ENCODE peak calls at places on chromosomes 6 and 20, in six cellular contexts. Y, E, Z, P, W and M are unnamed samples. For H3K4me1, the result is how much of the 10 kb centered on the place peaks cover.

GRCh38 chr20:39004508-39004907 is 42.4 kb downstream of the DHX35 start:
- DNase-seq in Y (peak), E (no peak), Z (peak), P (peak), W (no peak), M (no peak)

GRCh38 chr6:1604347-1604990 is 5.2 kb upstream of the FOXC1 start:
- DNase-seq in Y (peak), E (no peak), Z (peak), P (peak), W (no peak), M (peak)

GRCh38 chr6:168162366-168162765 is 83.4 kb upstream of the FRMD1 start:
- DNase-seq in Y (no peak), E (no peak), Z (no peak), P (peak), W (no peak), M (no peak)

GRCh38 chr6:3768502-3768901 is 17.0 kb upstream of the PXDC1 start:
- DNase-seq in Y (no peak), E (no peak), Z (no peak), P (no peak), W (no peak), M (no peak)

GRCh38 chr6:79057746-79058145 is 20.3 kb downstream of the PHIP start:
- DNase-seq in Y (no peak), E (no peak), Z (no peak), P (no peak), W (no peak), M (no peak)

GRCh38 chr6:6470112-6470511 is 118.4 kb upstream of the LY86 start:
- DNase-seq in Y (no peak), E (no peak), Z (no peak), P (no peak), W (no peak), M (no peak)

GRCh38 chr6:10585232-10585887 is 64.2 kb downstream of the GCNT2 start:
- DNase-seq in Y (no peak), E (no peak), Z (no peak), P (no peak), W (peak), M (peak)

GRCh38 chr6:27795697-27796494 is 116.3 kb downstream of the OR2B2 start:
- DNase-seq in Y (no peak), E (peak), Z (no peak), P (no peak), W (peak), M (peak)

GRCh38 chr20:1629321-1629720 is 9.5 kb upstream of the SIRPB1 start:
- DNase-seq in Y (no peak), E (no peak), Z (no peak), P (no peak), W (no peak), M (no peak)

GRCh38 chr6:83707829-83708545 is 914 bp downstream of the SNAP91 start:
- DNase-seq in Y (peak), E (no peak), Z (peak), P (no peak), W (peak), M (peak)

GRCh38 chr6:166736606-166737005 is 109.6 kb upstream of the RPS6KA2 start:
- DNase-seq in Y (no peak), E (peak), Z (no peak), P (no peak), W (peak), M (no peak)

GRCh38 chr6:36526066-36526465 is 21.2 kb downstream of the STK38 start:
- DNase-seq in Y (no peak), E (no peak), Z (no peak), P (no peak), W (no peak), M (peak)

GRCh38 chr6:147559016-147559415 is 50.5 kb downstream of the SAMD5 start:
- DNase-seq in Y (no peak), E (no peak), Z (no peak), P (peak), W (no peak), M (peak)

GRCh38 chr20:41482647-41483552 is 116.3 kb upstream of the EMILIN3 start:
- DNase-seq in Y (no peak), E (no peak), Z (no peak), P (no peak), W (peak), M (no peak)

GRCh38 chr20:51284161-51284560 is 258.4 kb downstream of the NFATC2 start:
- DNase-seq in Y (no peak), E (no peak), Z (no peak), P (no peak), W (no peak), M (no peak)

GRCh38 chr6:36616888-36617521 is 22.8 kb downstream of the SRSF3 start:
- DNase-seq in Y (peak), E (no peak), Z (peak), P (peak), W (peak), M (no peak)

GRCh38 chr6:45184937-45185336 is 143.2 kb upstream of the RUNX2 start:
- DNase-seq in Y (no peak), E (no peak), Z (no peak), P (no peak), W (no peak), M (no peak)

GRCh38 chr6:71403422-71404134 is 115.0 kb downstream of the OGFRL1 start:
- DNase-seq in Y (no peak), E (no peak), Z (no peak), P (no peak), W (no peak), M (no peak)

GRCh38 chr6:71402101-71402500 is 113.5 kb downstream of the OGFRL1 start:
- DNase-seq in Y (no peak), E (no peak), Z (no peak), P (no peak), W (no peak), M (no peak)

GRCh38 chr6:71405416-71405815 is 116.8 kb downstream of the OGFRL1 start:
- DNase-seq in Y (no peak), E (no peak), Z (no peak), P (no peak), W (no peak), M (no peak)

GRCh38 chr6:71404967-71405278 is 116.3 kb downstream of the OGFRL1 start:
- DNase-seq in Y (no peak), E (no peak), Z (no peak), P (no peak), W (no peak), M (no peak)

DNA sequence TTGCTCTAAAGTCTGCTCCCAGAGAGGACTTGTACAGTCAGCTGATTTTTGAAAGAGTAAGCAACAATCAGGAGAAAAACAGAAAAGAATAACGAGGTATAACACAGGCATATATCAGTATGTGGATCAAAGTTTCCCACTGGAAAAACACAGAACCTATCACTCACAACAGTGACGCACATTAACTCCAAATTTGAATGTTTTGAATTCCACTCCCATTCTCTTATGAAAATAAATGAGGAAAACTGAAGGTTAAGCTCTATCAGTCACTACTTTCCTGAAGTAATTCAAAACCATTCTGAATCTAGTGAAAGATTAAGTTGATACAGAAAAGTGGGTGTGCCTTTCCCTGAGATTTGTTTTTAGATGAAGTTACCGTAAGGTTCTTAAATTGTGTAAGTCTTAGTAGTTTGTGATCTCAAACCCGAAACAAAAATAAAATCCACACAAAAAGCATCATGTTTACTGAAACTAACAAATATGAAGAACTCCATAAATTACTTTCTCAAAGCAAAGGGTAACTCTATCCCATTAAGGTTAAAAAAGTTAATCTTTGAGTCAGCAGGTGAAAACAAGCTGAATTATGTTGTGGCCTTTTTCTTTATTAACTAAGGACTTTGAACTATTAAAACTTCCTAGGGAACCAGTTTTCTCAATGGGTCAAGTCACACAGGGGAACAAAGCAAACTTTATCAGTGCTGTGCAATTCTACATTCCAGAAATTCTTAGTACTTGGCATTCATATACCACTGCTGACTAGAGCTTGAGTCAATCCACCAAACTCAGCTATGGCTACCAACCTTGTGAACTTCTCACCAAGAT is 115.7 kb downstream of the OGFRL1 start:
- DNase-seq in Y (no peak), E (peak), Z (no peak), P (no peak), W (peak), M (peak)
- H3K4me1 ChIP-seq in Y (under half), E (half or more), Z (under half), P (under half), W (under half), M (under half)

DNA sequence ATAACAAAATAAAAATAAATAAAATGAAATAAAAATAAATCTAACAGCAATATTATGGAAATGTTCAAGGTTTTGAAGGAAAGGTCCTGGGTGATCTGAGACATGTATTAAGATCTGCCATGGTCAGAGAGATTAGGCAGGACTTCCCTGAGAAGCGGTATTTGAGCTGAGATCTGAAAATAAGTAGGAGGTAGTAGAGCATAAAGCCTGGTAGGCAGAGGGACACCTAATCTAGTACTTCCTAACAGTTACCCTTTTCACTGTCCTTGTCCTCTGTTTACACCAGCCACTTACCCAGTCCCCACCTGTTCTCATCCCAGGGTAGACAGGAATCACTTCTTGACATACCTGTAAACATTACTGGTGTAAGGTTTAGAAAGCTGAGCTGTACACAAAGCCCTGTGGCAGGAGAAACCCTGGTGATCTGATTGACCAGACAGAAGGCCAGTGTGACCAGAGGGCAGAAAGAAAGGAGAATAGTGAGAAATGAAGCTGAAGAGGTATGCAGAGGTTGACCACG is 8.3 kb upstream of the ZNF318 start:
- DNase-seq in Y (no peak), E (no peak), Z (no peak), P (no peak), W (no peak), M (no peak)
- H3K4me1 ChIP-seq in Y (under half), E (under half), Z (under half), P (under half), W (under half), M (under half)

GRCh38 chr6:158043008-158043407 is 61.3 kb downstream of the SYNJ2 start:
- DNase-seq in Y (peak), E (no peak), Z (peak), P (no peak), W (no peak), M (no peak)
- H3K4me1 ChIP-seq in Y (under half), E (half or more), Z (under half), P (under half), W (half or more), M (under half)

DNA sequence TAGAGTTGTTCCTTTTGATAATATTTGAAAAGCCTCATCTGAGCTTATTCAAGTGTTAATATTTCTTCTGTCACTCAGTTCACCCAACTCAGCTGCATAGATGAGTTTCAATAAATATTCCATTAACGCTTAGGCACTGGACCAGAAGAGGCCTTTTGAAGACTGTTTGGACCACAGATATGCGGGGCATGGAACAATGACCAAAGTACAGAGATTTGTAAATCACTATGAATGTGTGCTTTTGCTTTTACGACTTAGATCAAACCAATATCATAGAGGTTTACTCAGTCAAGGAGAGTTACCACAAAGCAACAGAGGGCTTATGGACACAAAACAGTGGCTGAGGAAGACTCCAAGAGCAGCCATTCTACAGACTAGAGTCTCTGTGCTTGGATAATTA is 99.9 kb downstream of the RTN4IP1 start:
- DNase-seq in Y (no peak), E (no peak), Z (no peak), P (no peak), W (peak), M (no peak)
- H3K4me1 ChIP-seq in Y (under half), E (under half), Z (under half), P (under half), W (under half), M (under half)

GRCh38 chr20:57507477-57507876 is 17.5 kb downstream of the CTCFL start:
- DNase-seq in Y (no peak), E (no peak), Z (no peak), P (no peak), W (peak), M (no peak)
- H3K4me1 ChIP-seq in Y (under half), E (under half), Z (under half), P (under half), W (under half), M (under half)